ENCODE peak calls at places on chromosomes 1 and 21, in ten cellular contexts. G is IMR-90, O is heart left ventricle, W is tibial nerve, R is A549, F is HepG2, K is ovary, M is uterus, V is transverse colon, L is endothelial cell of umbilical vein. A is an unnamed sample.

GRCh38 chr21:33924079-33924765 is 8.6 kb upstream of the ATP5PO start:
- DNase-seq in R (peak; percentile 76), F (peak; percentile 70), K (peak; percentile 90), O (peak; percentile 87), G (peak; percentile 72), M (peak; percentile 89), W (peak; percentile 94), L (peak; percentile 78), V (peak; percentile 94), A (peak; percentile 93)

GRCh38 chr1:204712718-204713430 is 27.3 kb upstream of the LRRN2 start:
- DNase-seq in F (no peak), M (no peak), W (no peak), K (no peak), G (no peak), R (no peak), V (no peak), L (no peak), O (no peak), A (no peak)

GRCh38 chr1:36137226-36137625 is 12.1 kb downstream of the TRAPPC3 start:
- DNase-seq in K (no peak), W (no peak), F (no peak), L (no peak), G (no peak), R (no peak), V (no peak), O (no peak), M (no peak), A (no peak)

GRCh38 chr1:114455102-114455785 is 55.8 kb downstream of the TRIM33 start:
- DNase-seq in R (no peak), M (no peak), L (peak; percentile 28), K (no peak), V (no peak), W (no peak), F (no peak), G (peak; percentile 70), O (no peak), A (no peak)

GRCh38 chr1:168145184-168146159 is 8.7 kb upstream of the GPR161 start:
- DNase-seq in W (peak; percentile 90), V (peak; percentile 91), R (peak; percentile 90), L (peak; percentile 83), G (peak; percentile 79), O (peak; percentile 81), K (peak; percentile 92), M (peak; percentile 87), F (peak; percentile 75), A (peak; percentile 88)

GRCh38 chr1:232950919-232951579 is 638 bp downstream of the NTPCR start:
- DNase-seq in O (no peak), V (peak; percentile 39), K (no peak), M (no peak), W (no peak), F (peak; percentile 24), R (peak; percentile 39), L (peak; percentile 48), G (peak; percentile 17), A (peak; percentile 14)

GRCh38 chr1:147547065-147547464 is 5.8 kb downstream of the BCL9 start:
- DNase-seq in G (no peak), W (no peak), F (no peak), L (no peak), K (no peak), V (no peak), M (no peak), O (no peak), R (no peak), A (no peak)

GRCh38 chr1:53799141-53799540 is 39.0 kb downstream of the NDC1 start:
- DNase-seq in L (peak; percentile 71), M (no peak), F (peak; percentile 4), R (no peak), V (no peak), O (no peak), W (no peak), G (no peak), K (no peak), A (no peak)

GRCh38 chr1:159090566-159091546 is 14.3 kb upstream of the AIM2 start:
- DNase-seq in L (peak; percentile 52), K (no peak), W (no peak), R (no peak), F (no peak), M (no peak), V (no peak), G (peak; percentile 47), O (no peak), A (no peak)

GRCh38 chr1:55916480-55916879 is 662.9 kb downstream of the PLPP3 start:
- DNase-seq in O (no peak), R (peak; percentile 1), V (no peak), F (no peak), G (peak; percentile 74), L (no peak), W (no peak), M (no peak), K (no peak), A (no peak)

GRCh38 chr1:225811622-225812487 is 1.9 kb downstream of the EPHX1 start:
- DNase-seq in V (peak; percentile 27), L (no peak), M (no peak), K (peak; percentile 50), G (no peak), R (peak; percentile 59), W (peak; percentile 57), F (peak; percentile 48), O (no peak), A (peak; percentile 60)

GRCh38 chr1:187092104-187092503 is 263.4 kb downstream of the PLA2G4A start:
- DNase-seq in W (no peak), V (no peak), L (no peak), O (no peak), G (no peak), F (no peak), R (no peak), K (no peak), M (no peak), A (no peak)

GRCh38 chr1:196259291-196259690 is 348.9 kb downstream of the KCNT2 start:
- DNase-seq in K (no peak), F (no peak), W (no peak), R (no peak), O (no peak), M (no peak), G (no peak), V (no peak), L (peak; percentile 16), A (no peak)

GRCh38 chr21:38914531-38915385 is 109.0 kb downstream of the ETS2 start:
- DNase-seq in F (peak; percentile 25), R (no peak), V (peak; percentile 50), M (peak; percentile 38), O (no peak), L (no peak), K (peak; percentile 55), G (peak; percentile 29), W (no peak), A (no peak)

GRCh38 chr1:54987830-54988705 is 7.6 kb downstream of the TMEM61 start:
- DNase-seq in V (no peak), K (no peak), O (no peak), F (no peak), M (no peak), W (no peak), R (no peak), L (no peak), G (peak; percentile 69), A (no peak)

DNA sequence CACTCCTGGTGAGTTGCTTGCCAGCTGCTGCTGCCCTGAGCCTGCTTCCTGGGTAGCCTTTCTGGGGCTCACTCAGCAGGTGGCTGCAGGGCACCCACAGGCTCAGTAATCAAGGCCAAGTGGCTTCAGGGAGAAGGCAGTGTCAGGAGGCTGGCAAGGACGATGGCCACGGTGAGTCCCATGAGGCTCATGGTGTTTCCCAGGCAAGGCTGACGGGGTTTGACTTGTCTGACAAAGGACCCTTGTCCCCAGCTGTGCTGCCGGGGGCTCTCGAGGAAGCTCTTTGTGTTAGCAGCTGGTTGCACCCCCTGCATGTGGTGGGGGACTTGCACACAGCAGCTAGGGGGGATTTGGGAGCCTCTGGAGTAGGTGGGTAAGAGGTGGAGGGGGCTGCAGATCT is 190.5 kb upstream of the C1orf174 start:
- DNase-seq in M (no peak), R (no peak), V (no peak), L (no peak), W (no peak), F (no peak), G (no peak), K (no peak), O (no peak), A (no peak)
- H3K9me3 ChIP-seq in M (no peaks in the 10 kb centered on the region), R (no peaks in the 10 kb centered on the region), V (no peaks in the 10 kb centered on the region), L (peaks cover 4% of the 10 kb centered on the region), W (peaks cover 73% of the 10 kb centered on the region), F (no peaks in the 10 kb centered on the region), G (peaks cover 56% of the 10 kb centered on the region), K (no peaks in the 10 kb centered on the region), O (peaks cover 7% of the 10 kb centered on the region), A (peaks cover 7% of the 10 kb centered on the region)

GRCh38 chr1:199778324-199778955 is 249.1 kb upstream of the NR5A2 start:
- DNase-seq in O (no peak), G (no peak), M (no peak), K (no peak), L (peak; percentile 35), W (no peak), V (peak; percentile 8), R (peak; percentile 80), F (no peak), A (no peak)
- TF ChIP-seq POLR2A in O (no peak), G (no peak), M (no peak), K (no peak), L (no peak), W (no peak), V (no peak), R (no peak), F (no peak), A (no peak)

DNA sequence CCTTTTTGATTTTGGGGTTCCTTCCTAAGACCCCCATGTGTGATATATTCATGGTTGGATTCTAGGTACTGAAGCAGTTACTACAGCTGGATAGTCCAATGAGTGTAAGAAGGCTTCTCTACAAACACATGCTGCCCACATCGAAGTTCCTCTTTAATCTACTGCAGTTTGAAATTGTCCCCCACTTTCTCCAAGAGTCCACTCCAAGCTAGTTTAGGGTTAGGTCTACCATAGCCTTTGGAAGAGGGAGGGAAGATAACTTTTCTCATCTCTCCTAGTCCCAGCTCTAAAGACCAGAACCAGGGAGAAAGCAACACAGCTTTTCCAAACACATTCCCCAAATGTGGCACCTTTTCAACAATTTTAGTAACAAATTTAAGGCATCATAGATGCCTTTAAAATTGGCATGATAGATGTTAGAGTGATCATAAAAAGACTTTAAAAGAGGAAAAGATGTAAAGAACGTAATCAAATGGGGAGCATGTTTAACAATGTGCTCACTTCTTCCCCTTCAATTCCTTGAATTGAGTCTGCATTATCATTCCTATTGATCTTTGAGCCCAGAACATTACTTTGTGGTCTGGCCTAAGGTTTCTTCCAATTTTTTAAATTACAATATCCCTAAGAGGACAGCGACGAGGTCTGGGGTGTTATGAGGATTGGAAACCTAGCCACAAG is 1.0 kb upstream of the EXO1 start:
- DNase-seq in G (no peak), K (no peak), R (no peak), V (no peak), F (no peak), M (no peak), L (no peak), W (no peak), O (no peak), A (no peak)
- H3K4me3 ChIP-seq in G (peak overlapping the region; percentile 80), K (peak overlapping the region; percentile 96), R (peak overlapping the region; percentile 81), V (peak overlapping the region; percentile 69), F (peak overlapping the region; percentile 99), M (no peak overlapping the region), L (peak overlapping the region; percentile 61), W (no peak overlapping the region), O (no peak overlapping the region), A (no peak overlapping the region)

DNA sequence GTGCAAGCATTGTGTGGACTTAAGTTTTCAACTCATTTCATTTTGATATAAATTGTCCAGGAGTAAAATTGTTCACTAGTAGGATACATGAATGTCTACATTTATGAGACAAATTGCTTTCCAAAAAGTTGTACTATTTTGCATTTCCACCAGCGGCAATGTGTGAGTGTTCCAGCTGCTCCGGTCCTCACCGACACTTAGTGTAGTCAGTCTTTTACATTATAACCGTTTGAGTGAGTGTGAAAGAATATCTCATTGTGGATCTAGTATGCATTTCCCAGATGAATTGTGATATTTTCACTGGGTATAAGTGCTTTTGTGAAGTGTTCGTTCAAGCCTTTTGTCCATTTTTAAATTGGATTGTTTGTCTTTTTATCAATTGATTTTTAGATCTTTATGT is 111.5 kb upstream of the ARHGEF16 start:
- DNase-seq in L (no peak), M (no peak), G (no peak), W (no peak), F (no peak), V (no peak), R (no peak), K (no peak), O (no peak), A (no peak)
- H3K9me3 ChIP-seq in L (no peaks in the 10 kb centered on the region), M (peaks cover 15% of the 10 kb centered on the region), G (peaks cover 20% of the 10 kb centered on the region), W (peaks cover 27% of the 10 kb centered on the region), F (peaks cover 9% of the 10 kb centered on the region), V (peaks cover 15% of the 10 kb centered on the region), R (peaks cover 8% of the 10 kb centered on the region), K (peaks cover 3% of the 10 kb centered on the region), O (peaks cover 26% of the 10 kb centered on the region), A (no peaks in the 10 kb centered on the region)

A was measured in body of pancreas.